ENCODE peak calls at places on chromosome 9, in ten cellular contexts. H is BJ, K is EL, V is kidney tubule cell, N is posterior cingulate gyrus, T is right atrium auricular region, M is A549, Z is endodermal cell, O is GM04503, F is lower leg skin. X is an unnamed sample.

GRCh38 chr9:19690128-19690527 is 98.7 kb downstream of the SLC24A2 start:
- DNase-seq in H (no peak), K (peak), V (no peak), N (no peak), T (no peak), M (no peak), Z (no peak), O (no peak), F (no peak), X (no peak)

GRCh38 chr9:7304596-7304995 is 495.0 kb downstream of the DMAC1 start:
- DNase-seq in H (no peak), K (no peak), V (no peak), N (no peak), T (no peak), M (no peak), Z (no peak), O (no peak), F (no peak), X (no peak)

GRCh38 chr9:72315089-72315509 is 49.9 kb downstream of the ZFAND5 start:
- DNase-seq in H (peak), K (peak), V (peak), N (peak), T (peak), M (peak), Z (peak), O (no peak), F (peak), X (peak)

GRCh38 chr9:37436540-37436939 is 14.0 kb downstream of the GRHPR start:
- DNase-seq in H (no peak), K (no peak), V (no peak), N (no peak), T (no peak), M (no peak), Z (no peak), O (no peak), F (no peak), X (no peak)

GRCh38 chr9:79387091-79387490 is 184.7 kb upstream of the TLE4 start:
- DNase-seq in H (no peak), K (peak), V (no peak), N (no peak), T (no peak), M (no peak), Z (no peak), O (no peak), F (no peak), X (no peak)

GRCh38 chr9:106583751-106584150 is 279.2 kb upstream of the ZNF462 start:
- DNase-seq in H (no peak), K (no peak), V (peak), N (no peak), T (no peak), M (no peak), Z (no peak), O (no peak), F (no peak), X (no peak)

GRCh38 chr9:137435980-137436760 is 5.0 kb downstream of the ENTPD8 start:
- DNase-seq in H (peak), K (peak), V (peak), N (peak), T (no peak), M (peak), Z (no peak), O (peak), F (no peak), X (no peak)

GRCh38 chr9:103789686-103790085 is 304.4 kb upstream of the SMC2 start:
- DNase-seq in H (no peak), K (peak), V (peak), N (no peak), T (no peak), M (no peak), Z (no peak), O (no peak), F (no peak), X (no peak)

GRCh38 chr9:127231666-127232065 is 32.9 kb upstream of the GARNL3 start:
- DNase-seq in H (no peak), K (no peak), V (no peak), N (no peak), T (no peak), M (no peak), Z (no peak), O (no peak), F (no peak), X (no peak)

GRCh38 chr9:32351845-32352244 is 32.6 kb upstream of the ACO1 start:
- DNase-seq in H (no peak), K (no peak), V (peak), N (no peak), T (no peak), M (no peak), Z (peak), O (no peak), F (no peak), X (no peak)

GRCh38 chr9:87898151-87898550 is 15.5 kb downstream of the SPATA31E1 start:
- DNase-seq in H (no peak), K (peak), V (peak), N (no peak), T (no peak), M (no peak), Z (no peak), O (no peak), F (no peak), X (no peak)

GRCh38 chr9:124780060-124780756 is 3.3 kb downstream of the OLFML2A start:
- DNase-seq in H (no peak), K (no peak), V (no peak), N (no peak), T (peak), M (no peak), Z (peak), O (no peak), F (peak), X (peak)

GRCh38 chr9:107683566-107683965 is 194.0 kb upstream of the KLF4 start:
- DNase-seq in H (no peak), K (no peak), V (no peak), N (no peak), T (no peak), M (no peak), Z (no peak), O (no peak), F (no peak), X (no peak)

GRCh38 chr9:116152941-116153764 is 438 bp upstream of the PAPPA start:
- DNase-seq in H (no peak), K (peak), V (peak), N (no peak), T (no peak), M (peak), Z (peak), O (no peak), F (no peak), X (no peak)